ENCODE peak calls at places on chromosomes 3 and 15, in ten cellular contexts. H is naive thymus-derived CD4-positive, alpha-beta T cell; A is endothelial cell of umbilical vein; V is colonic mucosa; O is OCI-LY7; N is hepatocyte; Y is CD8-positive, alpha-beta T cell; P is tibial artery; G is tibial nerve; Q is A673. Z is an unnamed sample.

GRCh38 chr15:41465822-41466421 is 27.8 kb upstream of the ITPKA start:
- DNase-seq in Y (no peak), G (no peak), P (no peak), V (no peak), O (peak; percentile 54), Q (peak; percentile 70), N (peak; percentile 65), H (peak; percentile 43), A (peak; percentile 75), Z (peak; percentile 19)

GRCh38 chr3:129618901-129619671 is 12.6 kb upstream of the PLXND1 start:
- DNase-seq in H (no peak), Y (no peak), Q (no peak), O (no peak), V (peak; percentile 18), G (no peak), N (no peak), A (peak; percentile 72), P (no peak), Z (no peak)

GRCh38 chr3:141782386-141782932 is 19.3 kb downstream of the GRK7 start:
- DNase-seq in N (no peak), P (no peak), Y (no peak), O (no peak), G (no peak), H (no peak), V (no peak), A (peak; percentile 50), Q (peak; percentile 41), Z (no peak)

GRCh38 chr3:157107037-157107436 is 52.9 kb downstream of the CCNL1 start:
- DNase-seq in Y (no peak), N (no peak), Q (no peak), G (no peak), V (no peak), P (no peak), O (no peak), A (no peak), H (no peak), Z (no peak)

GRCh38 chr15:67146214-67146613 is 80.8 kb downstream of the SMAD3 start:
- DNase-seq in A (peak; percentile 78), H (no peak), Q (no peak), O (no peak), P (no peak), Y (no peak), G (no peak), V (peak; percentile 82), N (peak; percentile 46), Z (no peak)

GRCh38 chr15:45457215-45457614 is 65.3 kb downstream of the SLC30A4 start:
- DNase-seq in A (no peak), P (no peak), Y (no peak), H (no peak), Q (no peak), O (no peak), G (no peak), V (no peak), N (no peak), Z (no peak)

GRCh38 chr15:25947336-25948080 is 84.4 kb upstream of the ATP10A start:
- DNase-seq in P (no peak), N (peak; percentile 32), G (no peak), O (peak; percentile 64), Y (no peak), H (no peak), Q (peak; percentile 50), A (no peak), V (no peak), Z (no peak)

GRCh38 chr15:88454867-88455810 is 12.0 kb downstream of the MRPL46 start:
- DNase-seq in Y (no peak), O (peak; percentile 83), G (peak; percentile 28), V (peak; percentile 60), H (peak; percentile 38), N (peak; percentile 93), P (no peak), A (peak; percentile 60), Q (peak; percentile 81), Z (peak; percentile 68)

GRCh38 chr3:48128779-48129178 is 59.4 kb downstream of the CDC25A start:
- DNase-seq in O (no peak), Y (no peak), V (no peak), H (no peak), A (no peak), G (no peak), Q (no peak), N (no peak), P (no peak), Z (no peak)

GRCh38 chr3:149486726-149487125 is 12.2 kb downstream of the TM4SF4 start:
- DNase-seq in N (no peak), P (no peak), Y (no peak), V (no peak), H (no peak), O (no peak), Q (no peak), A (no peak), G (no peak), Z (no peak)

GRCh38 chr3:61832375-61833229 is 271.2 kb downstream of the PTPRG start:
- DNase-seq in G (no peak), Q (no peak), V (no peak), A (no peak), O (no peak), Y (no peak), H (no peak), N (no peak), P (no peak), Z (no peak)

GRCh38 chr3:107994954-107995715 is 95.7 kb downstream of the CD47 start:
- DNase-seq in Q (peak; percentile 25), Y (no peak), G (no peak), A (no peak), P (no peak), O (no peak), H (no peak), V (no peak), N (no peak), Z (no peak)

GRCh38 chr3:15628967-15629366 is 27.4 kb downstream of the BTD start:
- DNase-seq in A (no peak), Y (no peak), O (no peak), G (no peak), P (no peak), Q (no peak), N (no peak), H (no peak), V (no peak), Z (no peak)

GRCh38 chr3:15632212-15632580 is 30.7 kb downstream of the BTD start:
- DNase-seq in N (no peak), Q (no peak), G (no peak), P (no peak), O (no peak), Y (no peak), A (no peak), H (no peak), V (no peak), Z (no peak)

GRCh38 chr3:15629860-15630597 is 28.5 kb downstream of the BTD start:
- DNase-seq in H (peak; percentile 79), Q (peak; percentile 87), V (peak; percentile 71), N (peak; percentile 88), Y (peak; percentile 51), O (peak; percentile 87), P (peak; percentile 71), A (peak; percentile 91), G (peak; percentile 79), Z (peak; percentile 82)

GRCh38 chr3:15631426-15632211 is 30.1 kb downstream of the BTD start:
- DNase-seq in Q (no peak), H (no peak), O (no peak), V (no peak), A (no peak), N (no peak), G (no peak), Y (no peak), P (no peak), Z (no peak)

DNA sequence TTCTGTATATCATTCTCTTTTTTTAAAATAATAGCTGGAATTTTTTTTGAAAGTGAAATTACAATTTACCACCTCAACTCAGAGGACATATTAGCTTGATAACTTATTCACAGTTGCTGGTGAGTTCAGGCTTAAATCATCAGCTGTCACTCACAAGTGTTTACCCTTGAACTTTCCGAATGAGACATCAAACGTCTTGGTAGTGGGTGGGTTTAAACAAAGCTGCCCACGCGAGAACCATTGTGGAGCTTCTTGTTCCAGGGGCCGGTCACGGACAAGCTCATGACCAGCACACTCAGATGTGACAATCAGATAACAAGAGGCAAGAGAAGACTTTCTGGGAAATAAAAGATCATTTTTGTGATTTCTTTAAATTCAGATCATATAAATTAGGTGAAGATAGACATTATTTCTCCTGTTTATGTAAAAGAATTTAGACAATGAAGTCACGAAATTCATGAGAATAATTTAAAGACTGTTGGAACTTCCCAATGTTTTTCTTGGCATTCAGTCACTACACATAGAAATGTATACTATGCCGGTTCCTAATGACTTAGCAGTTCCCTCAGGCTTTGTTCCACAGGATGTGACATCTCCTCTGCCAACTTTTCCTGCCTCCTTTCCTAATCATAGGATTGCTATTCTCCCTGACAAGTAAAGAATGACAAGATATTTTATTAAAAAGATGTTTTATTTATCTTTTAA is 29.3 kb downstream of the BTD start:
- DNase-seq in Q (peak; percentile 39), Y (no peak), G (no peak), O (no peak), V (no peak), A (peak; percentile 94), P (no peak), N (no peak), H (no peak), Z (no peak)
- H3K4me3 ChIP-seq in Q (peak overlapping the region; percentile 20), Y (no peak overlapping the region), G (peak overlapping the region; percentile 12), O (peak overlapping the region; percentile 35), V (peak overlapping the region; percentile 8), A (no peak overlapping the region), P (peak overlapping the region; percentile 31), N (no peak overlapping the region), H (no peak overlapping the region), Z (no peak overlapping the region)

GRCh38 chr3:123284399-123285010 is 82.8 kb downstream of the SEC22A start:
- DNase-seq in O (no peak), H (no peak), Y (no peak), Q (no peak), G (no peak), V (no peak), N (no peak), P (no peak), A (no peak), Z (no peak)
- H3K36me3 ChIP-seq in O (no peaks in the 10 kb centered on the region), H (no peaks in the 10 kb centered on the region), Y (no peaks in the 10 kb centered on the region), Q (no peaks in the 10 kb centered on the region), G (no peaks in the 10 kb centered on the region), V (no peaks in the 10 kb centered on the region), N (no peaks in the 10 kb centered on the region), P (peaks cover 76% of the 10 kb centered on the region), A (no peaks in the 10 kb centered on the region), Z (no peaks in the 10 kb centered on the region)

DNA sequence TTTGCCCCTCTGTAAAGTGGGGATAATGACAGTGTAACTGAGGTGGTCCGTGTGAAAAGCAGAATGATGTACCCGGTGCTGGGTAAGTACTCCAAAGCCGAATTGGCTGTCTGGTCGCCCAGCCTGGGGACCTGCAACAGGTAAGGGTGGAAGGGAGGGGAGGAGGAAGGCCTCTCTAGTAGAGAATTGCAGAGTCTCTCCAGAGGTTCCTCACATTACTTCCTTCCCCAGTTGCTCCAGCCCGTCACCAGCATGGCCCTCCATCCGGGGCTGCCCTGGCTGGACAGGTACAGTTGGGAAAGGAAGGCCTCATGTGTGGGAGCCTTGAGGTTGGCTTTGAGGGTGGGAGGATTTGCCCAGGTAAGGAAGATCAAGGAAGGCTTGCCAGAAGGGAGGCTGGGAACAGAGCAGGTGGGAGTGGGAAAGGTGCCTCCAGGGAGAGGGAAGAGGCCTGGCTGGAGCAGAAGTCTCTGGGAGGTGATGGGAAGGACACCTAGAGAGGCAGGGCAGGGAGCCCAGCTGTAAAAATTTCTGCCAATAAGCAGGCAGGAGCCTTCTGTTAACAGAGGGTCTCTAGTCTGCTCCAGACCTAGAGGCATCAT is 1.7 kb upstream of the PSTPIP1 start:
- DNase-seq in N (no peak), Y (no peak), O (no peak), P (no peak), A (no peak), H (no peak), Q (no peak), G (no peak), V (no peak), Z (no peak)
- H3K4me3 ChIP-seq in N (no peak overlapping the region), Y (no peak overlapping the region), O (no peak overlapping the region), P (no peak overlapping the region), A (no peak overlapping the region), H (no peak overlapping the region), Q (no peak overlapping the region), G (no peak overlapping the region), V (no peak overlapping the region), Z (no peak overlapping the region)

GRCh38 chr3:39196671-39197446 is 4.5 kb upstream of the XIRP1 start:
- DNase-seq in N (no peak), V (no peak), O (no peak), G (no peak), H (no peak), Y (no peak), P (no peak), A (no peak), Q (no peak), Z (no peak)
- H3K36me3 ChIP-seq in N (no peaks in the 10 kb centered on the region), V (no peaks in the 10 kb centered on the region), O (no peaks in the 10 kb centered on the region), G (no peaks in the 10 kb centered on the region), H (no peaks in the 10 kb centered on the region), Y (no peaks in the 10 kb centered on the region), P (no peaks in the 10 kb centered on the region), A (no peaks in the 10 kb centered on the region), Q (no peaks in the 10 kb centered on the region), Z (no peaks in the 10 kb centered on the region)